ENCODE peak calls at places on chromosomes 2 and 18, in seven cellular contexts. L is activated naive CD4-positive, alpha-beta T cell treated with Interleukin-2 at 50 U/mL for 16 hours; W is left cardiac atrium; N is NCI-H1105; X is A549; B is SK-N-DZ; K is nephron progenitor cell. A is an unnamed sample.
A peak's percentile ranks its signal among the peaks of the same experiment; 100 is the strongest.

GRCh38 chr18:49094979-49095632 is 144.3 kb upstream of the SMAD7 start:
- DNase-seq in L (no peak), W (no peak), N (no peak), X (peak; percentile 4), B (no peak), K (no peak), A (no peak)

GRCh38 chr2:172667926-172668325 is 67.7 kb upstream of the RAPGEF4 start:
- DNase-seq in L (no peak), W (no peak), N (no peak), X (no peak), B (no peak), K (no peak), A (no peak)

GRCh38 chr2:130319536-130319935 is 23.2 kb upstream of the IMP4 start:
- DNase-seq in L (no peak), W (no peak), N (no peak), X (no peak), B (no peak), K (no peak), A (no peak)

GRCh38 chr2:72144746-72145657 is 2.7 kb downstream of the CYP26B1 start:
- DNase-seq in L (peak; percentile 2), W (peak; percentile 64), N (peak; percentile 50), X (peak; percentile 88), B (no peak), K (peak; percentile 71), A (no peak)

GRCh38 chr2:10544252-10544651 is 96.1 kb upstream of the ODC1 start:
- DNase-seq in L (peak; percentile 23), W (no peak), N (no peak), X (no peak), B (no peak), K (no peak), A (no peak)

GRCh38 chr2:30866974-30867373 is 59.7 kb upstream of the CAPN13 start:
- DNase-seq in L (no peak), W (no peak), N (no peak), X (no peak), B (no peak), K (no peak), A (no peak)

GRCh38 chr2:190069936-190070696 is 7.6 kb upstream of the MSTN start:
- DNase-seq in L (no peak), W (no peak), N (peak; percentile 31), X (peak; percentile 74), B (peak; percentile 67), K (peak; percentile 26), A (no peak)

GRCh38 chr2:31137211-31138036 is 816 bp downstream of the GALNT14 start:
- DNase-seq in L (no peak), W (no peak), N (no peak), X (peak; percentile 66), B (no peak), K (peak; percentile 54), A (no peak)

GRCh38 chr2:102481931-102482330 is 8.9 kb downstream of the SLC9A4 start:
- DNase-seq in L (no peak), W (no peak), N (no peak), X (no peak), B (no peak), K (no peak), A (no peak)

GRCh38 chr2:149056541-149056940 is 18.0 kb downstream of the LYPD6B start:
- DNase-seq in L (no peak), W (no peak), N (no peak), X (no peak), B (no peak), K (no peak), A (no peak)

GRCh38 chr2:29729932-29730331 is 191.5 kb downstream of the ALK start:
- DNase-seq in L (no peak), W (no peak), N (no peak), X (no peak), B (no peak), K (no peak), A (no peak)

GRCh38 chr2:120450196-120450820 is 104.4 kb downstream of the INHBB start:
- DNase-seq in L (no peak), W (no peak), N (no peak), X (no peak), B (no peak), K (no peak), A (no peak)

GRCh38 chr2:100660851-100661584 is 98.2 kb downstream of the PDCL3 start:
- DNase-seq in L (no peak), W (no peak), N (no peak), X (no peak), B (peak; percentile 12), K (no peak), A (no peak)

GRCh38 chr2:6931753-6932152 is 14.5 kb downstream of the RNF144A start:
- DNase-seq in L (no peak), W (no peak), N (no peak), X (no peak), B (no peak), K (no peak), A (no peak)

GRCh38 chr2:1701020-1701419 is 43.3 kb downstream of the PXDN start:
- DNase-seq in L (no peak), W (no peak), N (no peak), X (no peak), B (no peak), K (no peak), A (no peak)

GRCh38 chr2:156005999-156006712 is 326.4 kb downstream of the NR4A2 start:
- DNase-seq in L (no peak), W (no peak), N (no peak), X (peak; percentile 4), B (peak; percentile 17), K (no peak), A (no peak)

A was measured in stimulated activated CD4-positive, alpha-beta T cell treated with anti-CD3 and anti-CD28 coated beads, Interleukin-1b, Interleukin-23, amount 100 ng/mL, for 48 hours.